ENCODE peak calls at places on chromosomes 1 and 21, in four cellular contexts. Z is suprapubic skin; X is CD8-positive, alpha-beta memory T cell; P is naive thymus-derived CD4-positive, alpha-beta T cell. B is an unnamed sample.

GRCh38 chr1:169928438-169929209 is 34.9 kb upstream of the SCYL3 start:
- DNase-seq in X (no peak), P (peak), Z (no peak), B (peak)

GRCh38 chr1:81695741-81696140 is 105.0 kb upstream of the ADGRL2 start:
- DNase-seq in Z (no peak), P (no peak), X (no peak), B (no peak)

GRCh38 chr21:32516729-32517649 is 68.3 kb downstream of the TCP10L start:
- DNase-seq in X (no peak), Z (no peak), P (no peak), B (no peak)

GRCh38 chr1:8818325-8818775 is 910 bp upstream of the RERE start:
- DNase-seq in P (no peak), X (no peak), Z (peak), B (no peak)

GRCh38 chr1:161816201-161816600 is 50.1 kb downstream of the ATF6 start:
- DNase-seq in Z (no peak), X (no peak), P (no peak), B (no peak)

GRCh38 chr1:242673652-242674051 is 149.2 kb upstream of the PLD5 start:
- DNase-seq in Z (no peak), X (no peak), P (no peak), B (no peak)

GRCh38 chr1:183569141-183569540 is 21.1 kb downstream of the NCF2 start:
- DNase-seq in P (no peak), X (no peak), Z (no peak), B (no peak)

GRCh38 chr1:156419863-156420208 is 50.8 kb downstream of the RHBG start:
- DNase-seq in X (peak), Z (no peak), P (peak), B (peak)

GRCh38 chr1:86396503-86396900 is 379 bp upstream of the ODF2L start:
- DNase-seq in Z (no peak), P (no peak), X (no peak), B (no peak)

GRCh38 chr21:35026617-35027557 is 22.2 kb downstream of the RUNX1 start:
- DNase-seq in Z (no peak), X (peak), P (peak), B (peak)

GRCh38 chr1:90387825-90388224 is 329.3 kb downstream of the BARHL2 start:
- DNase-seq in X (no peak), Z (no peak), P (no peak), B (no peak)

GRCh38 chr21:34781508-34781907 is 112.7 kb downstream of the CLIC6 start:
- DNase-seq in P (no peak), X (no peak), Z (no peak), B (no peak)

GRCh38 chr1:172671591-172671990 is 12.7 kb downstream of the FASLG start:
- DNase-seq in P (no peak), X (no peak), Z (no peak), B (no peak)

GRCh38 chr1:111140680-111140967 is 601 bp downstream of the CEPT1 start:
- DNase-seq in Z (no peak), P (no peak), X (no peak), B (no peak)

GRCh38 chr1:243729956-243730355 is 120.1 kb downstream of the AKT3 start:
- DNase-seq in P (no peak), X (no peak), Z (no peak), B (no peak)

GRCh38 chr1:73644198-73644597 is 553.8 kb downstream of the LRRIQ3 start:
- DNase-seq in X (no peak), Z (no peak), P (no peak), B (no peak)

GRCh38 chr1:35264861-35265260 is 3.6 kb upstream of the ZMYM4 start:
- DNase-seq in X (no peak), P (no peak), Z (no peak), B (no peak)

GRCh38 chr1:172400073-172400737 is 20.3 kb upstream of the C1orf105 start:
- DNase-seq in P (no peak), X (no peak), Z (no peak), B (no peak)

GRCh38 chr1:169483500-169483966 is 2.2 kb downstream of the SLC19A2 start:
- DNase-seq in P (no peak), Z (no peak), X (no peak), B (no peak)

GRCh38 chr1:160018900-160019299 is 12.9 kb downstream of the PIGM start:
- DNase-seq in Z (no peak), X (no peak), P (no peak), B (no peak)

GRCh38 chr1:198530964-198531363 is 9.5 kb downstream of the ATP6V1G3 start:
- DNase-seq in X (no peak), P (no peak), Z (no peak), B (no peak)

GRCh38 chr1:235920596-235921375 is 54.1 kb upstream of the LYST start:
- DNase-seq in P (no peak), Z (no peak), X (no peak), B (no peak)

GRCh38 chr1:109250454-109251276 is 1.3 kb downstream of the CELSR2 start:
- DNase-seq in X (no peak), P (no peak), Z (no peak), B (no peak)

GRCh38 chr1:16927711-16928485 is 6.2 kb downstream of the CROCC start:
- DNase-seq in X (no peak), P (no peak), Z (no peak), B (no peak)

GRCh38 chr1:8712413-8713229 is 104.8 kb downstream of the RERE start:
- DNase-seq in P (peak), X (no peak), Z (no peak), B (no peak)

GRCh38 chr1:232635778-232636356 is 5.9 kb upstream of the SIPA1L2 start:
- DNase-seq in X (no peak), P (peak), Z (no peak), B (peak)

GRCh38 chr1:37478890-37479254 is 4.5 kb downstream of the ZC3H12A start:
- DNase-seq in P (peak), X (peak), Z (no peak), B (peak)

GRCh38 chr1:3186526-3186921 is 117.5 kb downstream of the PRDM16 start:
- DNase-seq in Z (peak), P (no peak), X (no peak), B (no peak)

GRCh38 chr1:58755468-58755872 is 28.4 kb downstream of the JUN start:
- DNase-seq in X (peak), P (peak), Z (peak), B (peak)

GRCh38 chr1:25117233-25117823 is 115.0 kb downstream of the SYF2 start:
- DNase-seq in Z (no peak), X (no peak), P (no peak), B (no peak)

GRCh38 chr1:89999208-89999607 is 4.3 kb downstream of the ZNF326 start:
- DNase-seq in X (no peak), P (no peak), Z (no peak), B (no peak)

GRCh38 chr1:246214708-246215504 is 292.2 kb downstream of the SMYD3 start:
- DNase-seq in P (no peak), Z (no peak), X (no peak), B (no peak)

GRCh38 chr1:150931773-150932172 is 5.6 kb downstream of the SETDB1 start:
- DNase-seq in P (peak), Z (no peak), X (no peak), B (no peak)

GRCh38 chr1:56535362-56535761 is 44.0 kb downstream of the PLPP3 start:
- DNase-seq in X (no peak), Z (no peak), P (no peak), B (no peak)

DNA sequence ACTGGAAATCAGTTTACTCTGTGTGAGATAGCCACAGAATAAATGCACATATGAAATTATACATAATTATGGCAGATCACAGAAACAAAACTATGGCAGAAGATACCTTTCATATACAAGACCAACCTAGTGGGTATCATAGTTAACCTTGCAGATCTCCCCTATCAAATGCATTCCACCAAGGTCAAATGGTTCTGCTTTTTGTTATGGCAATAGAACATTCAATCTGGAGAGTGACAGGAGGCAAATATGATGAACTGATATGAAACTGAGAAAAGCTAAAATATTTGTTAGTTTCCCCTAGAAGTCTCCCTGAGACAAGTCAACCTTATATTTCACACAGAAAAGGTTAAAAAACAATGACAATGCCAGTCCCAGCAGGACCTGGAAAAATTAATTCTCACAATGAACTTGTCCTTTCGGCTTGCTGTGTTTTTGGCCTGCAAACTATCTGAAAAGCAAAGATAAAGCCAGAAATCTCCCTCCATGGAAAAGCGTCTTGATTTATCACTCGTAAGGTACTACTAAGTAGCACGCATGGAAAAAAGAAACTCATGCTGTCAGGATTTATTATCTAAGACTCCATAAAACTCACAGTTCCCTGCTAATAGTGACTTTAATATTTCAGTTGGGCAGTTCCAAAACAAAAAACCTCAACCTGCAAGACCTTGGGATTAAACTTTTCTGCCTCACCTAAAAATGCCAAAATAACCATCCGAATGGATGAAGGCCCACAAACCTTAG is 174.3 kb downstream of the TGFBR3 start:
- DNase-seq in Z (no peak), X (no peak), P (no peak), B (no peak)
- H3K4me3 ChIP-seq in Z (no peak), X (no peak), P (no peak), B (no peak)

DNA sequence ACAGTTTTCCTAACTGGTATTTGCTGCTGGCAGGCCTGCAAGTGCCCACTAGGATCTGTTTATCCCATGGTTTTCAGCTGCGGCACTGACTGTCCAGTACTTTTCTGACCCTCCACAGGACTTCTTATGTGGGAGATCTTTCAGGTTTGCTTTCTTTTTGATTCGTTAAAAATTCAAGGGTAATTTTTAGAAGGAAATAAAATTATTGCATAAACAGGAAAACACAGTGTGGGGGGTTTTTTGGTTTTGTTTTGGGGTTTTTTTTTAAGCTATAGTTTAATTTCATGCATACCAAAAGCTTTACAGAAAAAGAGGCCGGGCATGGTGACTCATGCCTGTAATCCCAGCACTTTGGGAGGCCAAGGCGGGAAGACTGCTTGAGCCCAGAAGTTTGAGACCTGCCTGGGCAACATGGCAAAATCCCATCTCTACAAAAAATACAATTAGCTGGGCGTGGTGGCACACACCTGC is 3.6 kb downstream of the NIBAN1 start:
- DNase-seq in X (peak), P (no peak), Z (no peak), B (no peak)
- H3K4me3 ChIP-seq in X (no peak), P (no peak), Z (no peak), B (no peak)

DNA sequence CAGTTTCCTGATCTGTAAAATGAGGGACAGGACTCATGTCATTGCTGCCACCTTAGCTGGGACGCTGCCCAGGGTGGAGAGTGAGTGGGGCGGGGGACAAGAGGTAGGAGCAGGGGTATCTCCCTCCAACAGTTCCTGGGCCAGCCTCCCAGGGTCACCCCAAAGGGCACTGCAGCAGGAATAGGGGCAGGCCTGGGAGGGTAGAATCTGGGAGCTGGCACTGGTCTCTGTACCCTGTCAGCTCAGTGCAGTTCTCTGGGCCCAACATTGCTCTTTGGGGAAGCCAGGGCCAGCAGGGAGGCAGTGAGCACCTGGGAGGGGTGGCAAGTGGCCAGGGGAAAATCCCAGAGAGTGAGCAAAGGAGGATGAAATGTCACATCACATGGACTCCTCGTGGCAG is 55.8 kb downstream of the ELK4 start:
- DNase-seq in X (no peak), P (no peak), Z (peak), B (no peak)
- H3K4me3 ChIP-seq in X (no peak), P (no peak), Z (no peak), B (no peak)

GRCh38 chr21:16588433-16588860 is 858.7 kb downstream of the USP25 start:
- DNase-seq in P (no peak), X (no peak), Z (peak), B (no peak)
- H3K4me3 ChIP-seq in P (no peak), X (no peak), Z (peak), B (no peak)

DNA sequence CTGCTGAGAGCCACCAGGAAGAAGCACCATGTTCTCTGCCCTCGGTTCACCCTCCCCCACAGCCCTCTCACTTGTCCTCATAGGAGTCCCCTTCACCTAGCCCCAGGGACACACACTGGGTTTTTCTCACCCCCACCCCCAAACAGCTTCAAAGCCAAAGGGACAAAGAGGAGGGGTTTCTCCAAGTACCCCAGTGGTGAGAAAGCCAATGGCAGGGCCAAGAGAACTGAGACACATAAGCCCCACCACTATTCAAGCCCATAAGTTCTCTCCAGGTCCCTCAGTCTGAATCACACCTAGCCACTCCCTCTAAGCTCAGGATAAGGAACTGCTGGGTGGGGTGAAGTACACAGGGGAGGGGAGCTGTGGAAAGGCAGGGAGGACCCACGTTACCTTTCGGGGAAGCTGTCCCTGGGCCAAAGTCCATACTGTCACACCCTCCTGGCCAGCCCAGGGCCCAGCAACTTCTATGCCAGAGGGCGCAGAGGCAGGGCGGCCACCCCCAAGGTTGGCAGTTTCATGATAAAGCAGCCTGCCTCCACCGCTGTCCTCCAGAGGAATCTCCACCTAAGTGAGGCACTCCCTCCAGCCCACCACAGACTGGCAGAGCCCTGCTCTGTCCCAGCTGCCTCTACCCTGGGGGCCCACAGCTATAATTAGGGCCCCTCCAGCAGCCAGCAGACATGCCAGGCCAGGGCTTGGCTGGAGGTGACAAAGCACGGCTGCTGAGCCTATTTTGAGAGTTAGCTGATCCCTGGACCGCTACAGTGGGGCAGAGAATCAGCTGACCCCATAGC is 39.0 kb upstream of the PPP1R15B start:
- DNase-seq in P (no peak), X (no peak), Z (no peak), B (no peak)
- H3K4me3 ChIP-seq in P (no peak), X (no peak), Z (no peak), B (no peak)